ENCODE peak calls at places on chromosomes 6 and 20, in five cellular contexts. Z is kidney glomerular epithelial cell; D is omental fat pad; W is stimulated activated CD4-positive, alpha-beta T cell treated with anti-CD3 and anti-CD28 coated beads, Interleukin-1b, Interleukin-23, amount 100 ng/mL, for 24 hours; M is midbrain. B is an unnamed sample.

GRCh38 chr6:47308223-47308567 is 1.5 kb downstream of the TNFRSF21 start:
- DNase-seq in M (no peak), W (no peak), Z (no peak), D (no peak), B (no peak)

GRCh38 chr20:36645998-36646397 is at the start of gene SLA2:
- DNase-seq in W (peak; percentile 28), M (no peak), D (no peak), Z (no peak), B (no peak)

GRCh38 chr20:53149184-53149651 is 177.1 kb downstream of the TSHZ2 start:
- DNase-seq in M (no peak), D (no peak), W (no peak), Z (no peak), B (no peak)

GRCh38 chr20:20452254-20452676 is 84.4 kb downstream of the INSM1 start:
- DNase-seq in D (no peak), M (peak; percentile 93), W (peak; percentile 24), Z (no peak), B (no peak)

GRCh38 chr6:3261518-3261820 is 2.7 kb downstream of the PSMG4 start:
- DNase-seq in D (no peak), W (no peak), Z (no peak), M (no peak), B (no peak)

GRCh38 chr6:48183816-48184215 is 72.8 kb upstream of the PTCHD4 start:
- DNase-seq in Z (no peak), D (no peak), W (no peak), M (no peak), B (no peak)

GRCh38 chr20:57705103-57705899 is 4.5 kb downstream of the PMEPA1 start:
- DNase-seq in W (no peak), M (no peak), D (no peak), Z (no peak), B (no peak)

GRCh38 chr6:93105017-93105416 is 314.3 kb downstream of the EPHA7 start:
- DNase-seq in M (no peak), D (no peak), Z (peak; percentile 19), W (no peak), B (no peak)

GRCh38 chr6:169654590-169655391 is 47.0 kb downstream of the WDR27 start:
- DNase-seq in Z (peak; percentile 27), D (no peak), M (peak; percentile 66), W (peak; percentile 17), B (peak; percentile 64)

GRCh38 chr6:163780993-163781392 is 366.5 kb downstream of the QKI start:
- DNase-seq in W (no peak), M (peak; percentile 61), Z (no peak), D (no peak), B (peak; percentile 32)

GRCh38 chr20:10034717-10035571 is at the start of gene ANKEF1:
- DNase-seq in W (peak; percentile 6), Z (peak; percentile 65), M (peak; percentile 49), D (peak; percentile 27), B (peak; percentile 79)

GRCh38 chr6:168908887-168909286 is 344.8 kb downstream of the THBS2 start:
- DNase-seq in Z (peak; percentile 1), W (no peak), M (no peak), D (no peak), B (no peak)

GRCh38 chr20:32870489-32870888 is 11.8 kb downstream of the EFCAB8 start:
- DNase-seq in W (no peak), D (no peak), Z (no peak), M (no peak), B (no peak)

GRCh38 chr20:50980071-50980681 is 21.6 kb downstream of the MOCS3 start:
- DNase-seq in M (no peak), Z (peak; percentile 92), D (no peak), W (no peak), B (no peak)

GRCh38 chr6:131007286-131007685 is 55.8 kb downstream of the EPB41L2 start:
- DNase-seq in W (no peak), D (no peak), Z (no peak), M (no peak), B (no peak)